ENCODE peak calls at places on chromosomes 12 and 14, in six cellular contexts. One of them, this sample, is unnamed.

GRCh38 chr14:80291099-80291498 is 79.8 kb upstream of the DIO2 start:
- DNase-seq in Calu3: no peak
- DNase-seq in neural progenitor cell: no peak
- DNase-seq in mucosa of descending colon: no peak
- DNase-seq in WTC11: no peak
- DNase-seq in astrocyte of the spinal cord: peak
- DNase-seq in this sample: no peak

GRCh38 chr12:39443704-39444234 is 849 bp upstream of the KIF21A start:
- DNase-seq in mucosa of descending colon: no peak
- DNase-seq in astrocyte of the spinal cord: no peak
- DNase-seq in Calu3: no peak
- DNase-seq in WTC11: no peak
- DNase-seq in neural progenitor cell: peak
- DNase-seq in this sample: no peak

GRCh38 chr12:40224439-40225291 is at the start of gene LRRK2:
- DNase-seq in neural progenitor cell: peak
- DNase-seq in WTC11: peak
- DNase-seq in astrocyte of the spinal cord: peak
- DNase-seq in mucosa of descending colon: peak
- DNase-seq in Calu3: peak
- DNase-seq in this sample: peak

GRCh38 chr14:62691613-62692489 is 353.4 kb downstream of the KCNH5 start:
- DNase-seq in Calu3: peak
- DNase-seq in mucosa of descending colon: peak
- DNase-seq in neural progenitor cell: no peak
- DNase-seq in astrocyte of the spinal cord: peak
- DNase-seq in WTC11: no peak
- DNase-seq in this sample: peak

GRCh38 chr12:53948650-53949593 is 5.8 kb upstream of the HOXC12 start:
- DNase-seq in mucosa of descending colon: no peak
- DNase-seq in astrocyte of the spinal cord: no peak
- DNase-seq in neural progenitor cell: no peak
- DNase-seq in WTC11: no peak
- DNase-seq in Calu3: no peak
- DNase-seq in this sample: no peak

GRCh38 chr12:113162102-113163029 is 12.8 kb downstream of the CFAP73 start:
- DNase-seq in Calu3: no peak
- DNase-seq in mucosa of descending colon: no peak
- DNase-seq in WTC11: peak
- DNase-seq in neural progenitor cell: peak
- DNase-seq in astrocyte of the spinal cord: peak
- DNase-seq in this sample: peak

GRCh38 chr12:119198440-119198839 is 19.7 kb downstream of the HSPB8 start:
- DNase-seq in neural progenitor cell: no peak
- DNase-seq in Calu3: no peak
- DNase-seq in astrocyte of the spinal cord: no peak
- DNase-seq in mucosa of descending colon: no peak
- DNase-seq in WTC11: no peak
- DNase-seq in this sample: no peak

GRCh38 chr12:56118688-56119045 is 601 bp downstream of the ZC3H10 start:
- DNase-seq in neural progenitor cell: no peak
- DNase-seq in WTC11: no peak
- DNase-seq in Calu3: no peak
- DNase-seq in mucosa of descending colon: no peak
- DNase-seq in astrocyte of the spinal cord: no peak
- DNase-seq in this sample: peak

GRCh38 chr14:89027097-89027740 is 202.8 kb downstream of the TTC8 start:
- DNase-seq in Calu3: peak
- DNase-seq in astrocyte of the spinal cord: peak
- DNase-seq in neural progenitor cell: peak
- DNase-seq in WTC11: peak
- DNase-seq in mucosa of descending colon: peak
- DNase-seq in this sample: peak

GRCh38 chr12:4899361-4899760 is 10.3 kb upstream of the KCNA1 start:
- DNase-seq in WTC11: no peak
- DNase-seq in neural progenitor cell: peak
- DNase-seq in Calu3: no peak
- DNase-seq in mucosa of descending colon: no peak
- DNase-seq in astrocyte of the spinal cord: no peak
- DNase-seq in this sample: peak

GRCh38 chr12:118058881-118059644 is 1.9 kb downstream of the WSB2 start:
- DNase-seq in neural progenitor cell: no peak
- DNase-seq in astrocyte of the spinal cord: peak
- DNase-seq in mucosa of descending colon: no peak
- DNase-seq in Calu3: no peak
- DNase-seq in WTC11: no peak
- DNase-seq in this sample: no peak

GRCh38 chr12:47212701-47213039 is 132.9 kb upstream of the AMIGO2 start:
- DNase-seq in neural progenitor cell: no peak
- DNase-seq in mucosa of descending colon: no peak
- DNase-seq in WTC11: no peak
- DNase-seq in Calu3: no peak
- DNase-seq in astrocyte of the spinal cord: no peak
- DNase-seq in this sample: no peak

GRCh38 chr14:54025661-54026060 is 69.0 kb upstream of the BMP4 start:
- DNase-seq in mucosa of descending colon: peak
- DNase-seq in neural progenitor cell: no peak
- DNase-seq in WTC11: peak
- DNase-seq in astrocyte of the spinal cord: peak
- DNase-seq in Calu3: peak
- DNase-seq in this sample: peak

GRCh38 chr12:47214771-47215170 is 135.0 kb upstream of the AMIGO2 start:
- DNase-seq in astrocyte of the spinal cord: no peak
- DNase-seq in neural progenitor cell: no peak
- DNase-seq in mucosa of descending colon: no peak
- DNase-seq in Calu3: no peak
- DNase-seq in WTC11: no peak
- DNase-seq in this sample: no peak

GRCh38 chr12:31589896-31590729 is 823 bp downstream of the DENND5B start:
- DNase-seq in mucosa of descending colon: peak
- DNase-seq in neural progenitor cell: peak
- DNase-seq in Calu3: peak
- DNase-seq in astrocyte of the spinal cord: peak
- DNase-seq in WTC11: peak
- DNase-seq in this sample: peak

GRCh38 chr12:68686262-68686594 is 550 bp upstream of the NUP107 start:
- DNase-seq in neural progenitor cell: no peak
- DNase-seq in WTC11: no peak
- DNase-seq in astrocyte of the spinal cord: no peak
- DNase-seq in mucosa of descending colon: no peak
- DNase-seq in Calu3: no peak
- DNase-seq in this sample: no peak

GRCh38 chr14:91047174-91047753 is 13.2 kb downstream of the RPS6KA5 start:
- DNase-seq in neural progenitor cell: no peak
- DNase-seq in astrocyte of the spinal cord: no peak
- DNase-seq in Calu3: no peak
- DNase-seq in WTC11: no peak
- DNase-seq in mucosa of descending colon: no peak
- DNase-seq in this sample: no peak

GRCh38 chr12:18970603-18971002 is 158.9 kb upstream of the PLEKHA5 start:
- DNase-seq in Calu3: no peak
- DNase-seq in astrocyte of the spinal cord: no peak
- DNase-seq in neural progenitor cell: no peak
- DNase-seq in WTC11: no peak
- DNase-seq in mucosa of descending colon: no peak
- DNase-seq in this sample: no peak

GRCh38 chr12:9039397-9039977 is 50.1 kb downstream of the KLRG1 start:
- DNase-seq in astrocyte of the spinal cord: peak
- DNase-seq in Calu3: peak
- DNase-seq in WTC11: no peak
- DNase-seq in mucosa of descending colon: peak
- DNase-seq in neural progenitor cell: peak
- DNase-seq in this sample: peak

GRCh38 chr14:63180017-63180416 is 24.2 kb upstream of the RHOJ start:
- DNase-seq in WTC11: no peak
- DNase-seq in neural progenitor cell: no peak
- DNase-seq in astrocyte of the spinal cord: no peak
- DNase-seq in Calu3: no peak
- DNase-seq in mucosa of descending colon: no peak
- DNase-seq in this sample: no peak

DNA sequence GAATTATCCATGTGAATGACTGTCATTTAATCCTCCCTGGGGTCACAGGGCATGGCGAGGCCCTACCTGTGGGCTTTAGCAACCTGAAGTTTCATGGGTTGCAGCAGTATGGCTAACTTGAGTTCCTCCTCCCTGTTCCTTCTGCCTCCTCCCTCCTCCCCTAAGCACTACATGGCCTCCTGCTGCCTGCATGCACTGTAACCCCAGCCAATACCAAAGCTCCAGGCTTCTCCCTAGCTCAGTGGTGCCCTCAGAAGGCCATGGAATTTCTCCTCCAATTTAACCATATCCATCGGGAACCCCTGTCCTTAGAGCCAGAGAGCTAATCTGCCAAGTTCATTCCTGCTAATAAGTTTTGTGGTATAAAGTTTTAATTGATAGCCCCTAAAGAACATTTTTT is 95.1 kb downstream of the NT5DC3 start:
- DNase-seq in Calu3: no peak
- DNase-seq in mucosa of descending colon: peak
- DNase-seq in astrocyte of the spinal cord: no peak
- DNase-seq in neural progenitor cell: peak
- DNase-seq in WTC11: peak
- DNase-seq in this sample: no peak
- TF ChIP-seq CTCF in Calu3: no peak
- TF ChIP-seq CTCF in mucosa of descending colon: no peak
- TF ChIP-seq CTCF in astrocyte of the spinal cord: no peak
- TF ChIP-seq CTCF in neural progenitor cell: peak
- TF ChIP-seq CTCF in WTC11: no peak
- TF ChIP-seq CTCF in this sample: no peak

DNA sequence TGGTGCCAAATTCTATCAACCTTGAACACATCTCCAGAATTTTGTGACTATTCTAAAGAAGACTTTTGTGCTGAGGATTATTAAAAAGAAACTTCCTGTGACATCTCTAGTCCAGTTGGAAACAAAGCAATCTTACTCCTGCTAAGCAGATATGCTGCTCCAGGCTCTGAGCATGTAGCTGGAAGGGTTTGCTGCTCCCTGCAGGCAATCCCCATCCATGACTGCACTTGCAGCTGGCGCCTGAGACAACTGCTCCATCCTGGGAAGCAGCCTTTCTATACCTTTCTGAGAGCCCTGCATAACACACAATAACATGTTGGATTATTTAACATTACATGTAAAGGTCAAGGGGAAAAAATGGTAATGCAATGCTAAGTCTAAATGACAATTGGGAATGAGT is 105.1 kb downstream of the NDUFA12 start:
- DNase-seq in mucosa of descending colon: no peak
- DNase-seq in Calu3: no peak
- DNase-seq in WTC11: peak
- DNase-seq in neural progenitor cell: no peak
- DNase-seq in astrocyte of the spinal cord: peak
- DNase-seq in this sample: peak
- TF ChIP-seq CTCF in mucosa of descending colon: no peak
- TF ChIP-seq CTCF in Calu3: no peak
- TF ChIP-seq CTCF in WTC11: no peak
- TF ChIP-seq CTCF in neural progenitor cell: peak
- TF ChIP-seq CTCF in astrocyte of the spinal cord: peak
- TF ChIP-seq CTCF in this sample: no peak

GRCh38 chr12:106918746-106919145 is 37.0 kb upstream of the TMEM263 start:
- DNase-seq in WTC11: peak
- DNase-seq in Calu3: peak
- DNase-seq in neural progenitor cell: peak
- DNase-seq in astrocyte of the spinal cord: peak
- DNase-seq in mucosa of descending colon: peak
- DNase-seq in this sample: peak
- TF ChIP-seq CTCF in WTC11: no peak
- TF ChIP-seq CTCF in Calu3: peak
- TF ChIP-seq CTCF in neural progenitor cell: peak
- TF ChIP-seq CTCF in astrocyte of the spinal cord: peak
- TF ChIP-seq CTCF in mucosa of descending colon: no peak
- TF ChIP-seq CTCF in this sample: peak

DNA sequence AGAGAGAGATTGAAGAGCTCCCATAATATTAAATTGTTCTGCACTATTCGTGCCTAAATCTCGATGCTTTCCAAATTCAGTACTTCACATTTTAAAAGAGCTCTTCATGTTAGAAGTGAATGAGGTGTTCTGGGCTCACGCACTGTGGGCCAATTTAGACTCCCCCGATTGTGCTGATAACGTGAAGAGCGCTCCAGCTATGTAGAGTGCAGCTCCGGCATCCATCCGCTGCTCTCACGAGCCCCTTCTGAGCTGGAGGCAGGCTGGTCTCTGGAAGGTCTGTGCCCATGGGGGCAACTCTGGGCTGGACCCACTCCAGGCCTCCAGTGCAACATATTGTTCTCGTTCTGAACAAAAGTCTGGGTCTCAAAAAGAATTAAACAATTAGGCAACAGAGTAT is 692.6 kb downstream of the VRK1 start:
- DNase-seq in mucosa of descending colon: no peak
- DNase-seq in Calu3: no peak
- DNase-seq in WTC11: no peak
- DNase-seq in neural progenitor cell: no peak
- DNase-seq in astrocyte of the spinal cord: no peak
- DNase-seq in this sample: no peak
- TF ChIP-seq CTCF in mucosa of descending colon: no peak
- TF ChIP-seq CTCF in Calu3: no peak
- TF ChIP-seq CTCF in WTC11: no peak
- TF ChIP-seq CTCF in neural progenitor cell: no peak
- TF ChIP-seq CTCF in astrocyte of the spinal cord: no peak
- TF ChIP-seq CTCF in this sample: no peak

This sample was measured in MCF 10A.